ENCODE peak calls at places on chromosomes 3 and 15, in ten cellular contexts. G, U, K, A, O, Z, J, C, W and D are unnamed samples.

GRCh38 chr3:42377681-42378080 is 32.7 kb downstream of the LYZL4 start:
- DNase-seq in A (no peak), K (no peak), J (no peak), W (no peak), Z (no peak), G (no peak), U (no peak), C (no peak), O (no peak), D (no peak)

GRCh38 chr15:55683366-55683765 is 59.6 kb downstream of the PRTG start:
- DNase-seq in C (no peak), A (no peak), G (no peak), W (peak; percentile 5), K (no peak), J (no peak), U (no peak), O (no peak), Z (no peak), D (no peak)

GRCh38 chr3:106168941-106169340 is 300.1 kb upstream of the CBLB start:
- DNase-seq in O (no peak), C (no peak), U (no peak), K (no peak), Z (no peak), J (no peak), A (no peak), W (no peak), G (no peak), D (no peak)

GRCh38 chr3:195878424-195879274 is 29.7 kb downstream of the TNK2 start:
- DNase-seq in C (no peak), U (no peak), J (no peak), W (no peak), A (no peak), G (no peak), Z (no peak), O (no peak), K (no peak), D (no peak)

GRCh38 chr3:129992781-129993180 is 18.3 kb downstream of the TRH start:
- DNase-seq in C (no peak), J (no peak), U (no peak), Z (no peak), A (no peak), O (no peak), W (peak; percentile 8), G (no peak), K (no peak), D (no peak)

GRCh38 chr3:9422712-9423424 is 25.5 kb downstream of the SETD5 start:
- DNase-seq in W (peak; percentile 98), K (peak; percentile 35), G (peak; percentile 91), C (peak; percentile 72), U (no peak), J (peak; percentile 82), O (no peak), Z (peak; percentile 49), A (peak; percentile 87), D (no peak)

GRCh38 chr15:57500979-57501576 is 90.6 kb upstream of the MYZAP start:
- DNase-seq in K (no peak), W (peak; percentile 59), U (no peak), C (no peak), O (no peak), G (peak; percentile 29), J (no peak), A (no peak), Z (no peak), D (no peak)

GRCh38 chr3:184756151-184756681 is 44.4 kb upstream of the MAGEF1 start:
- DNase-seq in K (no peak), Z (no peak), U (no peak), J (no peak), G (no peak), A (no peak), O (no peak), C (no peak), W (no peak), D (no peak)

GRCh38 chr15:74514039-74514438 is 27.0 kb upstream of the ARID3B start:
- DNase-seq in J (no peak), U (no peak), G (no peak), O (no peak), K (no peak), C (no peak), A (no peak), W (no peak), Z (no peak), D (no peak)

GRCh38 chr3:149385617-149386298 is 8.3 kb upstream of the TM4SF1 start:
- DNase-seq in U (no peak), J (no peak), Z (no peak), G (no peak), O (no peak), K (no peak), A (no peak), C (no peak), W (no peak), D (no peak)

GRCh38 chr3:77475545-77475944 is 435.6 kb downstream of the ROBO2 start:
- DNase-seq in U (no peak), W (no peak), C (no peak), G (no peak), K (no peak), A (no peak), O (no peak), Z (no peak), J (no peak), D (no peak)

GRCh38 chr3:7190094-7190493 is 329.2 kb downstream of the GRM7 start:
- DNase-seq in Z (no peak), J (no peak), C (no peak), U (no peak), K (no peak), G (peak; percentile 88), O (no peak), W (no peak), A (no peak), D (no peak)

GRCh38 chr3:43863966-43864933 is 173.5 kb downstream of the ABHD5 start:
- DNase-seq in W (no peak), U (no peak), O (no peak), K (no peak), G (no peak), J (no peak), C (no peak), Z (no peak), A (no peak), D (no peak)

GRCh38 chr15:45118131-45118588 is 4.0 kb downstream of the DUOXA2 start:
- DNase-seq in Z (peak; percentile 82), K (peak; percentile 68), G (peak; percentile 82), U (peak; percentile 81), C (peak; percentile 74), W (peak; percentile 87), O (peak; percentile 91), J (peak; percentile 83), A (peak; percentile 90), D (peak; percentile 92)

GRCh38 chr3:128001576-128001975 is 50.7 kb upstream of the SEC61A1 start:
- DNase-seq in Z (no peak), W (no peak), O (no peak), U (no peak), C (no peak), K (no peak), G (no peak), A (no peak), J (no peak), D (no peak)

GRCh38 chr3:181941250-181941649 is 229.5 kb downstream of the SOX2 start:
- DNase-seq in O (no peak), G (no peak), U (no peak), W (no peak), Z (no peak), K (no peak), A (no peak), C (no peak), J (no peak), D (no peak)

GRCh38 chr3:155714295-155714718 is 30.6 kb downstream of the PLCH1 start:
- DNase-seq in J (no peak), Z (no peak), W (no peak), A (peak; percentile 22), U (no peak), G (no peak), O (peak; percentile 33), K (no peak), C (no peak), D (no peak)

GRCh38 chr3:130565224-130565623 is 48.2 kb downstream of the COL6A6 start:
- DNase-seq in Z (no peak), A (no peak), K (no peak), G (no peak), U (no peak), W (no peak), C (no peak), O (no peak), J (no peak), D (no peak)

GRCh38 chr3:54541369-54541768 is 386.5 kb downstream of the LRTM1 start:
- DNase-seq in C (no peak), A (no peak), K (no peak), U (no peak), O (no peak), J (no peak), G (no peak), W (no peak), Z (no peak), D (no peak)

GRCh38 chr3:105516972-105517371 is 150.3 kb downstream of the ALCAM start:
- DNase-seq in W (no peak), Z (no peak), G (no peak), C (no peak), U (no peak), O (peak; percentile 5), A (no peak), J (peak; percentile 7), K (no peak), D (no peak)

GRCh38 chr15:81239190-81239589 is 42.5 kb downstream of the IL16 start:
- DNase-seq in W (peak; percentile 6), J (no peak), U (no peak), G (no peak), O (no peak), A (no peak), K (no peak), C (no peak), Z (no peak), D (no peak)

GRCh38 chr3:51777985-51778384 is 1.1 kb downstream of the IQCF6 start:
- DNase-seq in C (peak; percentile 29), U (no peak), A (peak; percentile 52), J (peak; percentile 51), G (no peak), Z (no peak), K (no peak), O (no peak), W (no peak), D (no peak)

GRCh38 chr3:56855856-56856538 is 54.2 kb upstream of the ARHGEF3 start:
- DNase-seq in C (peak; percentile 22), U (peak; percentile 28), W (peak; percentile 18), Z (no peak), A (peak; percentile 21), O (peak; percentile 46), J (peak; percentile 61), K (no peak), G (peak; percentile 31), D (no peak)

GRCh38 chr3:112857526-112857925 is 10.9 kb upstream of the CD200R1L start:
- DNase-seq in U (no peak), W (no peak), C (no peak), J (no peak), A (no peak), G (no peak), O (no peak), K (no peak), Z (no peak), D (no peak)

GRCh38 chr15:78914027-78914764 is 30.6 kb downstream of the CTSH start:
- DNase-seq in A (no peak), K (no peak), W (peak; percentile 34), C (no peak), U (no peak), O (no peak), Z (no peak), J (no peak), G (peak; percentile 12), D (no peak)

GRCh38 chr3:24496529-24497482 is 2.2 kb upstream of the THRB start:
- DNase-seq in K (no peak), C (no peak), Z (no peak), U (no peak), A (no peak), O (peak; percentile 64), G (peak; percentile 65), J (peak; percentile 27), W (peak; percentile 81), D (peak; percentile 77)

GRCh38 chr15:70604671-70605070 is 158.7 kb downstream of the UACA start:
- DNase-seq in A (peak; percentile 34), J (peak; percentile 46), O (no peak), K (no peak), W (peak; percentile 55), U (no peak), Z (no peak), G (peak; percentile 12), C (no peak), D (no peak)

GRCh38 chr3:179158336-179159039 is 10.3 kb downstream of the PIK3CA start:
- DNase-seq in J (no peak), A (no peak), O (no peak), W (no peak), Z (no peak), C (no peak), G (no peak), K (no peak), U (no peak), D (no peak)